ENCODE peak calls at places on chromosomes 7 and 10, in six cellular contexts. B is aorta, G is GM12865, J is fibroblast of pulmonary artery, Y is IMR-90, R is fibroblast of mammary gland. I is an unnamed sample.

GRCh38 chr10:2119316-2119715 is 382.0 kb upstream of the ADARB2 start:
- DNase-seq in B (no peak), G (no peak), J (no peak), Y (no peak), R (no peak), I (no peak)

GRCh38 chr10:11106621-11107374 is 89.1 kb downstream of the CELF2 start:
- DNase-seq in B (no peak), G (peak), J (no peak), Y (no peak), R (no peak), I (no peak)

GRCh38 chr10:124736491-124737136 is 7.6 kb downstream of the FAM53B start:
- DNase-seq in B (peak), G (no peak), J (peak), Y (peak), R (peak), I (peak)

GRCh38 chr7:46315891-46316290 is 394.8 kb upstream of the IGFBP3 start:
- DNase-seq in B (no peak), G (no peak), J (peak), Y (peak), R (peak), I (peak)

GRCh38 chr7:6256709-6257535 is 15.5 kb downstream of the CYTH3 start:
- DNase-seq in B (no peak), G (peak), J (peak), Y (peak), R (peak), I (peak)

GRCh38 chr7:127876393-127876792 is 154.8 kb downstream of the LRRC4 start:
- DNase-seq in B (no peak), G (no peak), J (peak), Y (peak), R (peak), I (peak)

GRCh38 chr10:21494221-21495001 is 31.1 kb downstream of the SKIDA1 start:
- DNase-seq in B (peak), G (peak), J (no peak), Y (no peak), R (no peak), I (no peak)

GRCh38 chr7:111756687-111757178 is 194.4 kb upstream of the IMMP2L start:
- DNase-seq in B (peak), G (no peak), J (peak), Y (peak), R (peak), I (peak)

GRCh38 chr7:111138196-111138569 is 47.3 kb downstream of the LRRN3 start:
- DNase-seq in B (peak), G (peak), J (peak), Y (peak), R (peak), I (peak)

GRCh38 chr7:143318661-143319060 is 2.8 kb downstream of the CLCN1 start:
- DNase-seq in B (no peak), G (no peak), J (peak), Y (peak), R (peak), I (peak)

GRCh38 chr10:69813632-69814031 is 11.9 kb downstream of the COL13A1 start:
- DNase-seq in B (no peak), G (no peak), J (no peak), Y (no peak), R (no peak), I (no peak)

GRCh38 chr10:58439632-58440364 is 54.6 kb downstream of the TFAM start:
- DNase-seq in B (no peak), G (no peak), J (no peak), Y (no peak), R (no peak), I (no peak)

GRCh38 chr10:73992899-73993788 is 4.8 kb upstream of the VCL start:
- DNase-seq in B (no peak), G (no peak), J (peak), Y (peak), R (peak), I (peak)

GRCh38 chr10:89515031-89515841 is 20.2 kb downstream of the SLC16A12 start:
- DNase-seq in B (no peak), G (no peak), J (peak), Y (peak), R (peak), I (peak)

GRCh38 chr10:74822583-74823089 is 3.8 kb upstream of the KAT6B start:
- DNase-seq in B (no peak), G (no peak), J (peak), Y (peak), R (peak), I (peak)

GRCh38 chr10:83960125-83960524 is 179.2 kb upstream of the GHITM start:
- DNase-seq in B (no peak), G (no peak), J (no peak), Y (no peak), R (no peak), I (no peak)

GRCh38 chr7:14288701-14289100 is 299.2 kb upstream of the ETV1 start:
- DNase-seq in B (no peak), G (no peak), J (no peak), Y (no peak), R (no peak), I (peak)

GRCh38 chr7:50658696-50659095 is 93.5 kb upstream of the DDC start:
- DNase-seq in B (peak), G (no peak), J (no peak), Y (no peak), R (no peak), I (no peak)

GRCh38 chr10:93859049-93859655 is 34.6 kb upstream of the SLC35G1 start:
- DNase-seq in B (no peak), G (peak), J (peak), Y (peak), R (peak), I (peak)

GRCh38 chr7:727806-728460 is 852 bp upstream of the PRKAR1B start:
- DNase-seq in B (no peak), G (peak), J (peak), Y (peak), R (peak), I (peak)

GRCh38 chr10:12540341-12540781 is 191.0 kb downstream of the CAMK1D start:
- DNase-seq in B (no peak), G (no peak), J (no peak), Y (peak), R (peak), I (no peak)

GRCh38 chr7:1979591-1980560 is 252.9 kb downstream of the MAD1L1 start:
- DNase-seq in B (peak), G (peak), J (no peak), Y (no peak), R (no peak), I (no peak)

GRCh38 chr10:116852246-116852645 is 2.9 kb downstream of the ENO4 start:
- DNase-seq in B (no peak), G (no peak), J (no peak), Y (no peak), R (no peak), I (no peak)

GRCh38 chr10:131022981-131023380 is 288.5 kb downstream of the TCERG1L start:
- DNase-seq in B (no peak), G (no peak), J (no peak), Y (no peak), R (no peak), I (no peak)

GRCh38 chr10:130099344-130099743 is 11.3 kb downstream of the C10orf143 start:
- DNase-seq in B (no peak), G (no peak), J (no peak), Y (no peak), R (no peak), I (no peak)

GRCh38 chr10:24884316-24884715 is 68.1 kb downstream of the PRTFDC1 start:
- DNase-seq in B (no peak), G (no peak), J (no peak), Y (no peak), R (no peak), I (no peak)

GRCh38 chr10:92737484-92737883 is 47.7 kb downstream of the HHEX start:
- DNase-seq in B (no peak), G (no peak), J (no peak), Y (no peak), R (no peak), I (no peak)

GRCh38 chr7:13279854-13280435 is 592.5 kb downstream of the ARL4A start:
- DNase-seq in B (no peak), G (peak), J (peak), Y (peak), R (peak), I (peak)

GRCh38 chr7:28778781-28779180 is 179.3 kb downstream of the TRIL start:
- DNase-seq in B (no peak), G (no peak), J (peak), Y (peak), R (peak), I (peak)

GRCh38 chr7:135905355-135905754 is 71.8 kb downstream of the MTPN start:
- DNase-seq in B (no peak), G (no peak), J (no peak), Y (no peak), R (no peak), I (no peak)

GRCh38 chr10:73110345-73110849 is at the start of gene NUDT13:
- DNase-seq in B (no peak), G (peak), J (peak), Y (peak), R (peak), I (peak)

GRCh38 chr10:131787961-131788360 is 112.8 kb upstream of the PPP2R2D start:
- DNase-seq in B (peak), G (no peak), J (no peak), Y (no peak), R (no peak), I (no peak)

GRCh38 chr7:23544913-23545354 is 13.2 kb upstream of the TRA2A start:
- DNase-seq in B (no peak), G (peak), J (peak), Y (peak), R (peak), I (peak)

GRCh38 chr7:101537205-101537604 is 91.9 kb downstream of the MYL10 start:
- DNase-seq in B (peak), G (no peak), J (no peak), Y (peak), R (peak), I (no peak)

GRCh38 chr7:70238171-70238575 is 639.9 kb downstream of the AUTS2 start:
- DNase-seq in B (no peak), G (peak), J (no peak), Y (no peak), R (no peak), I (no peak)

GRCh38 chr10:77888356-77888703 is 38.2 kb downstream of the DLG5 start:
- DNase-seq in B (no peak), G (no peak), J (peak), Y (no peak), R (peak), I (no peak)
- H3K4me3 ChIP-seq in B (no peak), G (no peak), J (no peak), Y (no peak), R (peak), I (peak)

DNA sequence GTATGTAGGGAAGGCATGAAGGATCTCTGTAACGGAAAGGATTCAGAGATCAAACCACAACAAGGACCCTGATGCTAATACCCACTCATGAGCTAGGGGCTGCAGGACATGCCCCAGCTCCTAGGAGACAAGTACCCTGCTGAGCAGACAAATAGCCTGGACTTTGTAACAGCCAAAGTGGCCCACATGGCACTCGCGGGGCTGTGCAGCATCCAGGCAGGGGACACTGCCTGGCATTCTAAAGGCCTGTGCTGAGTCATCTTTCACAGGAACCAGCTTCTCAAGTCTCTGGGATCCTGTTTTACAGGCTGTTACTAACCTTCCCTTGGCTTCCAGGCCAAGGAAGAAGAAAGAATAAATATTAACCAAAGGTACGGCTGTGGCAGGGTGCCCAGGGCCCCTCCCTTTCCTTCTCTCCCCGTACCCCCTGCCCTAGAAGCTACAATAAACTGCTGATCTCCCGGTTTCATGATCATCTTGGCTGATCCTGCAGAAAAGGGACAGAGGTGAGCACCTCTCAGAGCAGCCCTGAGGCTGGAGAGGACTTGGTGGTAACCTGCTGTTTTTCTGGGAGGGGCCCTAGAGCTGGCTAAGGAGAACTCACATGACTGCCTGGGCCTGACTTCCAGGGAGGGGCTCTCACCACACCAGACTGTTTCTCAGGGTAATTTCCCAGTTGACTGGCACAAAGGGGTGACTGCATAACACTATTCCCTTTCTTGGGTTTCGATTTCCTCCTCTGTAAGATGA is 4.2 kb upstream of the RPEL1 start:
- DNase-seq in B (no peak), G (no peak), J (peak), Y (peak), R (peak), I (peak)
- H3K4me3 ChIP-seq in B (no peak), G (no peak), J (no peak), Y (no peak), R (no peak), I (no peak)

GRCh38 chr10:64501807-64502206 is 980.6 kb downstream of the REEP3 start:
- DNase-seq in B (no peak), G (no peak), J (no peak), Y (no peak), R (no peak), I (no peak)
- H3K4me3 ChIP-seq in B (no peak), G (no peak), J (no peak), Y (no peak), R (no peak), I (no peak)

DNA sequence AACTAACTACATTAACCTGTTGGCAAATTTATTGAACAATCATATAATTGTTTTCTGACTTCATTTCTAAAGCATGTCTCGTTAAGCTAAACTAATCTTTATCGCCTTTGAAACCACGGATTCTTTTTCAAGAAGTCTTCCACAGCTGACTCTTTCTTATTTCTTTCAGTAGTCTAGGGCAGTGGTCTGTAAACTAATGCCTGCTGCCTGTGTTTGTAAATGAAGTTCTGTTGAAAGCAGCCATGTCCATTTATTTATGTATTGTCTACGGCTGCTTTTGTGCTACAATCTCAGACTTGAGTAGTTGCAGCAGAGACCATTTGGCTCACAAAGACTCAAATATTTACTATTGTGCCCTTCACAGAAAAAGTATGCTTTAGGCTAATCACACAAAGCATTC is 20.2 kb upstream of the ABLIM1 start:
- DNase-seq in B (no peak), G (no peak), J (no peak), Y (no peak), R (no peak), I (no peak)
- H3K4me3 ChIP-seq in B (no peak), G (no peak), J (no peak), Y (no peak), R (no peak), I (no peak)